ENCODE peak calls at places on chromosomes 13 and 19, in seven cellular contexts. One of them, this sample, is unnamed.

GRCh38 chr13:24463078-24463477 is 49.5 kb downstream of the PARP4 start:
- DNase-seq in lower leg skin: no peak
- DNase-seq in ovary: no peak
- DNase-seq in endothelial cell: no peak
- DNase-seq in GM06990: no peak
- DNase-seq in fibroblast of lung: no peak
- DNase-seq in MCF 10A: no peak
- DNase-seq in this sample: no peak

GRCh38 chr13:26977541-26977940 is 194.1 kb downstream of the USP12 start:
- DNase-seq in lower leg skin: no peak
- DNase-seq in ovary: no peak
- DNase-seq in endothelial cell: no peak
- DNase-seq in GM06990: no peak
- DNase-seq in fibroblast of lung: no peak
- DNase-seq in MCF 10A: peak; percentile 6
- DNase-seq in this sample: no peak

GRCh38 chr19:48896191-48896720 is 2.3 kb downstream of the TULP2 start:
- DNase-seq in lower leg skin: peak; percentile 46
- DNase-seq in ovary: peak; percentile 84
- DNase-seq in endothelial cell: no peak
- DNase-seq in GM06990: no peak
- DNase-seq in fibroblast of lung: peak; percentile 58
- DNase-seq in MCF 10A: no peak
- DNase-seq in this sample: no peak

GRCh38 chr19:6587093-6587820 is 3.7 kb downstream of the CD70 start:
- DNase-seq in lower leg skin: no peak
- DNase-seq in ovary: no peak
- DNase-seq in endothelial cell: no peak
- DNase-seq in GM06990: no peak
- DNase-seq in fibroblast of lung: peak; percentile 2
- DNase-seq in MCF 10A: no peak
- DNase-seq in this sample: no peak

GRCh38 chr13:101202590-101202989 is 213.7 kb downstream of the NALCN start:
- DNase-seq in lower leg skin: no peak
- DNase-seq in ovary: no peak
- DNase-seq in endothelial cell: peak; percentile 4
- DNase-seq in GM06990: no peak
- DNase-seq in fibroblast of lung: no peak
- DNase-seq in MCF 10A: no peak
- DNase-seq in this sample: no peak

GRCh38 chr13:101144808-101145419 is 271.4 kb downstream of the NALCN start:
- DNase-seq in lower leg skin: no peak
- DNase-seq in ovary: no peak
- DNase-seq in endothelial cell: peak; percentile 21
- DNase-seq in GM06990: no peak
- DNase-seq in fibroblast of lung: peak; percentile 78
- DNase-seq in MCF 10A: peak; percentile 67
- DNase-seq in this sample: no peak

GRCh38 chr19:54104998-54105715 is 2.5 kb downstream of the NDUFA3 start:
- DNase-seq in lower leg skin: no peak
- DNase-seq in ovary: no peak
- DNase-seq in endothelial cell: no peak
- DNase-seq in GM06990: no peak
- DNase-seq in fibroblast of lung: no peak
- DNase-seq in MCF 10A: no peak
- DNase-seq in this sample: peak; percentile 47

GRCh38 chr13:22200469-22200868 is 529.6 kb downstream of the FGF9 start:
- DNase-seq in lower leg skin: no peak
- DNase-seq in ovary: no peak
- DNase-seq in endothelial cell: no peak
- DNase-seq in GM06990: no peak
- DNase-seq in fibroblast of lung: no peak
- DNase-seq in MCF 10A: no peak
- DNase-seq in this sample: no peak

GRCh38 chr13:50152224-50152623 is 137.0 kb downstream of the KCNRG start:
- DNase-seq in lower leg skin: no peak
- DNase-seq in ovary: no peak
- DNase-seq in endothelial cell: no peak
- DNase-seq in GM06990: no peak
- DNase-seq in fibroblast of lung: peak; percentile 19
- DNase-seq in MCF 10A: no peak
- DNase-seq in this sample: no peak

GRCh38 chr19:15452111-15453047 is 2.6 kb upstream of the WIZ start:
- DNase-seq in lower leg skin: peak; percentile 80
- DNase-seq in ovary: peak; percentile 93
- DNase-seq in endothelial cell: no peak
- DNase-seq in GM06990: no peak
- DNase-seq in fibroblast of lung: peak; percentile 82
- DNase-seq in MCF 10A: peak; percentile 30
- DNase-seq in this sample: no peak

GRCh38 chr13:26502826-26503225 is 54.7 kb upstream of the WASF3 start:
- DNase-seq in lower leg skin: peak; percentile 62
- DNase-seq in ovary: no peak
- DNase-seq in endothelial cell: peak; percentile 31
- DNase-seq in GM06990: no peak
- DNase-seq in fibroblast of lung: peak; percentile 68
- DNase-seq in MCF 10A: no peak
- DNase-seq in this sample: no peak

GRCh38 chr13:93227906-93228801 is 1.5 kb downstream of the GPC6 start:
- DNase-seq in lower leg skin: no peak
- DNase-seq in ovary: peak; percentile 58
- DNase-seq in endothelial cell: peak; percentile 76
- DNase-seq in GM06990: peak; percentile 2
- DNase-seq in fibroblast of lung: peak; percentile 91
- DNase-seq in MCF 10A: peak; percentile 92
- DNase-seq in this sample: no peak

GRCh38 chr13:93225610-93226009 is 997 bp upstream of the GPC6 start:
- DNase-seq in lower leg skin: no peak
- DNase-seq in ovary: no peak
- DNase-seq in endothelial cell: no peak
- DNase-seq in GM06990: no peak
- DNase-seq in fibroblast of lung: no peak
- DNase-seq in MCF 10A: no peak
- DNase-seq in this sample: no peak

GRCh38 chr13:93227280-93227905 is 786 bp downstream of the GPC6 start:
- DNase-seq in lower leg skin: no peak
- DNase-seq in ovary: peak; percentile 30
- DNase-seq in endothelial cell: peak; percentile 57
- DNase-seq in GM06990: peak; percentile 7
- DNase-seq in fibroblast of lung: peak; percentile 67
- DNase-seq in MCF 10A: peak; percentile 67
- DNase-seq in this sample: no peak

GRCh38 chr13:93226065-93226622 is 463 bp upstream of the GPC6 start:
- DNase-seq in lower leg skin: no peak
- DNase-seq in ovary: no peak
- DNase-seq in endothelial cell: no peak
- DNase-seq in GM06990: no peak
- DNase-seq in fibroblast of lung: no peak
- DNase-seq in MCF 10A: no peak
- DNase-seq in this sample: no peak

GRCh38 chr13:93226623-93227279 is at the start of gene GPC6:
- DNase-seq in lower leg skin: no peak
- DNase-seq in ovary: peak; percentile 40
- DNase-seq in endothelial cell: peak; percentile 60
- DNase-seq in GM06990: no peak
- DNase-seq in fibroblast of lung: peak; percentile 96
- DNase-seq in MCF 10A: peak; percentile 93
- DNase-seq in this sample: no peak
- TF ChIP-seq CTCF in lower leg skin: no peak
- TF ChIP-seq CTCF in ovary: no peak
- TF ChIP-seq CTCF in endothelial cell: no peak
- TF ChIP-seq CTCF in GM06990: no peak
- TF ChIP-seq CTCF in fibroblast of lung: no peak
- TF ChIP-seq CTCF in MCF 10A: no peak
- TF ChIP-seq CTCF in this sample: no peak

GRCh38 chr13:98785405-98785804 is 32.9 kb upstream of the SLC15A1 start:
- DNase-seq in lower leg skin: no peak
- DNase-seq in ovary: no peak
- DNase-seq in endothelial cell: no peak
- DNase-seq in GM06990: no peak
- DNase-seq in fibroblast of lung: no peak
- DNase-seq in MCF 10A: no peak
- DNase-seq in this sample: no peak
- TF ChIP-seq CTCF in lower leg skin: no peak
- TF ChIP-seq CTCF in ovary: no peak
- TF ChIP-seq CTCF in endothelial cell: no peak
- TF ChIP-seq CTCF in GM06990: no peak
- TF ChIP-seq CTCF in fibroblast of lung: no peak
- TF ChIP-seq CTCF in MCF 10A: no peak
- TF ChIP-seq CTCF in this sample: no peak

GRCh38 chr19:16911046-16911445 is 22.2 kb downstream of the F2RL3 start:
- DNase-seq in lower leg skin: no peak
- DNase-seq in ovary: no peak
- DNase-seq in endothelial cell: no peak
- DNase-seq in GM06990: no peak
- DNase-seq in fibroblast of lung: no peak
- DNase-seq in MCF 10A: no peak
- DNase-seq in this sample: no peak
- TF ChIP-seq CTCF in lower leg skin: no peak
- TF ChIP-seq CTCF in ovary: no peak
- TF ChIP-seq CTCF in endothelial cell: no peak
- TF ChIP-seq CTCF in GM06990: no peak
- TF ChIP-seq CTCF in fibroblast of lung: no peak
- TF ChIP-seq CTCF in MCF 10A: no peak
- TF ChIP-seq CTCF in this sample: no peak

DNA sequence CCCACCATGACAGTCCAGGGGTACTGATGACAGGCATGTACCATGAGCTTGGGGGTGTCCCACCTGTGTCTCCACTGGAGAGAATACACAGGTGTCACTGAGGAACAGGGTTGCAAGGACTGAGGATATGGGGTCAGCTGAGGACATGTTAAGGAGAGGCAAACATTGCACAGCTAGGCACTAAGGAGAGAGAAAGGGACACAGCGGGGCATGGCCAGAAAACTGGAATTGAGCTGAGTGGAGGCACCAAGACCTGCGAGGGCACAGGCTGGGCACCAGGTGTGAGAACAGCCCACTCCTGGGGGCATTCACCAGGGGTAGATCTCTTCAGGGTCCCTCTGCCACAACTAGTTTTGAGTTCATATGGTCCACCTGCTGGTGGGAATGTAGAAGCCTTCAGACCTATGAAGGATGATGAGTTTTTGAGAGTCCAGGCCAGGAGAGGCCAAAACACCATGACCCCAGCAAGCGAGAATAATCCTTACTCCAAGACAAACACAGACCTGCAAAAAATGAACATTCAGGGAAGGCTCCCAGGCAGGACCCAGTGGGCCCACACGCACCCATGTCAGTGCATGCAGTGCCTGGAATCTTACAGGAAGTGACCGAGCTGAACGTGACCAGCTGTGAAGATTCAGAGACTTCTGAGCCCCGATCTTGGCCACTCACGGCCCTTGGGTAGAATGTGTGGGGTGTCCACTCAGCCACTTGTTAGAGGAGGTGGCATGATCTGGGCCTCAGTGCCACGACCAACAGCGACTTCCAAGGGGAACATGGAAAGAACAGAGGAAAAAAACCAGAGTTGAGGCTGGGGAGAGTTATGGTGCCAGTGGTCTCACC is 1.4 kb upstream of the ZNF584 start:
- DNase-seq in lower leg skin: no peak
- DNase-seq in ovary: no peak
- DNase-seq in endothelial cell: no peak
- DNase-seq in GM06990: no peak
- DNase-seq in fibroblast of lung: no peak
- DNase-seq in MCF 10A: no peak
- DNase-seq in this sample: no peak
- TF ChIP-seq CTCF in lower leg skin: no peak
- TF ChIP-seq CTCF in ovary: no peak
- TF ChIP-seq CTCF in endothelial cell: peak; percentile 39
- TF ChIP-seq CTCF in GM06990: peak; percentile 35
- TF ChIP-seq CTCF in fibroblast of lung: peak; percentile 24
- TF ChIP-seq CTCF in MCF 10A: no peak
- TF ChIP-seq CTCF in this sample: peak; percentile 65

DNA sequence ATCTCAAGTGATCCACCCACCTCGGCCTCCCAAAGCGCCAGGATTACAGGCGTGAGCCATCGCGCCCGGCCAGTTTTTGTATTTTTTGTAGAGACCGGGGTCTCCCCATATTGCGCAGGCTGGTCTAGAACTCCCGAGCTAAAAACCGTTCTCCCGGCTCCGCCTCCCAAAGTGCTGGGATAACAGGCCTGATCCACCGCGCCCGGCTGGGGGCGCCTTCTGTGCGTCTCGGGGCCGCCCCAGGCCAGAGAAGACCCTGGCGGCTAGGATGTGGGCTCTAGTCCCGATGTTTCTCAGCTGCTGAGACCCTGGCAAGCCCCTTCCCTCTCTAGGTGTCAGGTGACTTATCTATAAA is 3.6 kb downstream of the ARHGAP45 start:
- DNase-seq in lower leg skin: no peak
- DNase-seq in ovary: no peak
- DNase-seq in endothelial cell: no peak
- DNase-seq in GM06990: no peak
- DNase-seq in fibroblast of lung: no peak
- DNase-seq in MCF 10A: no peak
- DNase-seq in this sample: no peak
- TF ChIP-seq CTCF in lower leg skin: no peak
- TF ChIP-seq CTCF in ovary: no peak
- TF ChIP-seq CTCF in endothelial cell: no peak
- TF ChIP-seq CTCF in GM06990: no peak
- TF ChIP-seq CTCF in fibroblast of lung: peak; percentile 21
- TF ChIP-seq CTCF in MCF 10A: no peak
- TF ChIP-seq CTCF in this sample: peak; percentile 59